ENCODE peak calls at places on chromosomes 4 and X, in four cellular contexts. H, Q, S and L are unnamed samples.
A peak's percentile ranks its signal among the peaks of the same experiment; 100 is the strongest.

GRCh38 chrX:71103110-71103983 is 3.2 kb downstream of the CXorf65 start:
- DNase-seq in H (no peak), Q (no peak), S (no peak), L (peak; percentile 76)

GRCh38 chrX:97401586-97402101 is 517.9 kb downstream of the RPA4 start:
- DNase-seq in H (no peak), Q (no peak), S (no peak), L (no peak)

GRCh38 chrX:67104982-67105757 is 438.7 kb upstream of the AR start:
- DNase-seq in H (no peak), Q (peak; percentile 81), S (no peak), L (no peak)

GRCh38 chr4:52983563-52984303 is 121.6 kb downstream of the RASL11B start:
- DNase-seq in H (no peak), Q (no peak), S (no peak), L (peak; percentile 19)

GRCh38 chr4:20356565-20356964 is 104.9 kb downstream of the SLIT2 start:
- DNase-seq in H (no peak), Q (no peak), S (no peak), L (no peak)

GRCh38 chr4:13701937-13702446 is 74.5 kb upstream of the BOD1L1 start:
- DNase-seq in H (no peak), Q (no peak), S (no peak), L (no peak)

GRCh38 chr4:19842471-19842870 is 409.2 kb upstream of the SLIT2 start:
- DNase-seq in H (no peak), Q (no peak), S (no peak), L (no peak)

GRCh38 chrX:15451913-15452312 is 41.2 kb downstream of the PIR start:
- DNase-seq in H (no peak), Q (peak; percentile 13), S (no peak), L (no peak)

GRCh38 chrX:26032141-26032917 is 105.8 kb upstream of the MAGEB18 start:
- DNase-seq in H (no peak), Q (no peak), S (no peak), L (no peak)

GRCh38 chrX:84340981-84341380 is 153.0 kb upstream of the RPS6KA6 start:
- DNase-seq in H (no peak), Q (no peak), S (no peak), L (no peak)

GRCh38 chr4:110586137-110586850 is 36.6 kb downstream of the PITX2 start:
- DNase-seq in H (no peak), Q (no peak), S (no peak), L (no peak)

GRCh38 chr4:142218726-142219125 is 582.3 kb downstream of the IL15 start:
- DNase-seq in H (no peak), Q (no peak), S (no peak), L (no peak)

GRCh38 chrX:129741880-129742758 is 3.3 kb downstream of the XPNPEP2 start:
- DNase-seq in H (no peak), Q (no peak), S (no peak), L (peak; percentile 47)

GRCh38 chrX:78455901-78456300 is 128.5 kb upstream of the CYSLTR1 start:
- DNase-seq in H (no peak), Q (no peak), S (no peak), L (no peak)

GRCh38 chrX:138886769-138887168 is 175.3 kb upstream of the FGF13 start:
- DNase-seq in H (no peak), Q (peak; percentile 22), S (no peak), L (no peak)

GRCh38 chr4:1376391-1376840 is 29.4 kb downstream of the UVSSA start:
- DNase-seq in H (no peak), Q (no peak), S (no peak), L (peak; percentile 12)

GRCh38 chr4:17336524-17336941 is 175.4 kb downstream of the QDPR start:
- DNase-seq in H (no peak), Q (no peak), S (no peak), L (no peak)

GRCh38 chrX:71458866-71459265 is 74.0 kb upstream of the OGT start:
- DNase-seq in H (no peak), Q (no peak), S (no peak), L (no peak)

GRCh38 chr4:181911420-181911819 is 331.8 kb upstream of the TENM3 start:
- DNase-seq in H (no peak), Q (no peak), S (no peak), L (no peak)

GRCh38 chr4:4569036-4569435 is 27.2 kb upstream of the STX18 start:
- DNase-seq in H (no peak), Q (no peak), S (no peak), L (no peak)

GRCh38 chr4:8330821-8331566 is 61.4 kb downstream of the HTRA3 start:
- DNase-seq in H (peak; percentile 30), Q (peak; percentile 81), S (no peak), L (peak; percentile 3)

GRCh38 chr4:19748470-19748869 is 503.2 kb upstream of the SLIT2 start:
- DNase-seq in H (no peak), Q (peak; percentile 42), S (no peak), L (no peak)

GRCh38 chr4:103046416-103047290 is 27.1 kb upstream of the SLC9B1 start:
- DNase-seq in H (no peak), Q (peak; percentile 26), S (no peak), L (peak; percentile 16)

GRCh38 chr4:90766837-90767236 is 639.6 kb downstream of the CCSER1 start:
- DNase-seq in H (no peak), Q (no peak), S (no peak), L (no peak)

GRCh38 chr4:74873545-74874295 is 59.2 kb upstream of the PARM1 start:
- DNase-seq in H (no peak), Q (no peak), S (no peak), L (no peak)

GRCh38 chrX:17580529-17581155 is 156.7 kb upstream of the SCML1 start:
- DNase-seq in H (no peak), Q (peak; percentile 38), S (no peak), L (no peak)

GRCh38 chr4:182533948-182534347 is 290.7 kb downstream of the TENM3 start:
- DNase-seq in H (no peak), Q (no peak), S (no peak), L (no peak)

GRCh38 chrX:65866762-65867161 is 173.1 kb downstream of the VSIG4 start:
- DNase-seq in H (no peak), Q (no peak), S (no peak), L (no peak)

GRCh38 chr4:86034616-86035015 is 325.2 kb downstream of the MAPK10 start:
- DNase-seq in H (no peak), Q (no peak), S (no peak), L (no peak)

GRCh38 chr4:55634417-55635128 is 1.5 kb downstream of the NMU start:
- DNase-seq in H (no peak), Q (no peak), S (no peak), L (no peak)

GRCh38 chr4:10078481-10079233 is 37.9 kb downstream of the WDR1 start:
- DNase-seq in H (no peak), Q (no peak), S (no peak), L (no peak)

GRCh38 chr4:22348410-22348809 is 167.5 kb downstream of the ADGRA3 start:
- DNase-seq in H (no peak), Q (no peak), S (no peak), L (no peak)

DNA sequence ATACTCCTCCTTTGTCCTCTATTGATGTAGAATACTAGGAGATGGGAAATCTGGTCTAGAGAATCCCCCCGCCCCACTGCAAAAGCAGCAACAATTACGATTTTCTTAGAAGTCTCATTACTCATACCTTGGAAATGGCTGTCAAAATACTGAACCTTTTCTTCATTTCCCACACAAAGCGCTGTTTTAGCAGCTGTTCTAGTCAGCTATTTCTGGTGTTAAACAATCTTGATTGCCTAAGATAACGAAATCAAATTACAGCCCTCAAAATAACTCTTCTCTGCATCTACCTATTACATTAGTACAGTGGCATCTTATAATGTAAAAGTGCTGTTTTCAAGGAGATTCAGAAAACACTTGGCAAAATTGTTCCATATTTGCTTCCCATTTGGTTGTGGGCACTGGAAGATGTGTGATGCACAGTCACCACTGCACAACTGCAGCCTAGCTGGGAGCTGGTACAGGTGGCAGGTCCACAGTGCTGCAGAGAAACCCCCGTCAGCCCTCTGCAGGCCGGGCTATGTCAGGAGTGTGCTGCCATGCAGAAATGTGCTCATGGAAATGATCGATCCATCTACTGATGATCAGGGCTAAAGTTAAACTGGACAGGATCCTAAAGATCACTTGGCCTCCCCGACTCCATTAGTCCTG is 50.4 kb downstream of the TBC1D9 start:
- DNase-seq in H (no peak), Q (no peak), S (no peak), L (peak; percentile 15)
- TF ChIP-seq CTCF in H (no peak), Q (no peak), S (no peak), L (no peak)

DNA sequence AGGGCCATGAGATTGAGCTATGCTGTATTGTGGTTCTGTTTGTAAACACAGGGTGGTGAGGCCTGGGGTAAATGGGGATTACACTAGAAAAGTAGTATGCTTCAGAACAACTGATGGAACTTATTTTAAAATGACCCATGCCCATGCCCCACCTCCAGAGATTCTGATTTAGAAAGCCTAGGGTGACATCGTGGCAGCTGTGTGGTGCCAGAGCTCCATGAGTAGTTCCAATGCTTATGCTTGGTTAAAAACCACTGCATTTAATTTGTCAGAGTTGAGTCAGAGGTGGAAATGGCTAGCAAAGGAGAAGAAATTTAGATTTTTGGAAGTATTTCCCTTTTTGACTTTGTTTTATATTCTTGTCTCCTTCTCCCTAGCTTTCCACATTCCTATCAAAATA is 63.4 kb upstream of the PDE5A start:
- DNase-seq in H (peak; percentile 2), Q (no peak), S (no peak), L (no peak)
- TF ChIP-seq CTCF in H (no peak), Q (no peak), S (no peak), L (no peak)

DNA sequence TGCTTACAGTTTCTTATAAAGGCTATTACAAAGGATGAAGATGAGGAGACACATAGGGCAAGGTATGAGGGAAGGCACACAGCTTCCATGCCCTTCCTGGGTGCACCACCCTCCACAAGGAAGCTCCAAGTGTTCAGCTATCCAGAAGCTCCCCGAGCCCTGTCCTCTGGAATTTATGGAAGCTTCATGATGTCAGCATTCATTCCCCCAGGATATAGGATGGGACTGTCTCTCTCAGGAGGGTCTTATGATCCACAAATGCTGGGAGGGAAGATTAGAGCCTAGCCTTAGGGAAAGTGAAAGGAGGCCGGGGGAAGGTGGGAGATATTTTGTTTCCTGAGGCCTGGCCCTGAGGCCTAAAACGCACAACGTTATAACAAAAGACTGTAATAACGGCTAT is 236.1 kb downstream of the ANK2 start:
- DNase-seq in H (no peak), Q (no peak), S (no peak), L (no peak)
- TF ChIP-seq CTCF in H (no peak), Q (no peak), S (no peak), L (no peak)

GRCh38 chr4:24991015-24991414 is 39.7 kb downstream of the LGI2 start:
- DNase-seq in H (no peak), Q (no peak), S (no peak), L (no peak)

GRCh38 chr4:24992968-24993367 is 37.8 kb downstream of the LGI2 start:
- DNase-seq in H (no peak), Q (no peak), S (no peak), L (no peak)

GRCh38 chr4:24984602-24985532 is 45.9 kb downstream of the LGI2 start:
- DNase-seq in H (no peak), Q (no peak), S (no peak), L (no peak)

GRCh38 chr4:24989327-24989726 is 41.4 kb downstream of the LGI2 start:
- DNase-seq in H (no peak), Q (no peak), S (no peak), L (no peak)

DNA sequence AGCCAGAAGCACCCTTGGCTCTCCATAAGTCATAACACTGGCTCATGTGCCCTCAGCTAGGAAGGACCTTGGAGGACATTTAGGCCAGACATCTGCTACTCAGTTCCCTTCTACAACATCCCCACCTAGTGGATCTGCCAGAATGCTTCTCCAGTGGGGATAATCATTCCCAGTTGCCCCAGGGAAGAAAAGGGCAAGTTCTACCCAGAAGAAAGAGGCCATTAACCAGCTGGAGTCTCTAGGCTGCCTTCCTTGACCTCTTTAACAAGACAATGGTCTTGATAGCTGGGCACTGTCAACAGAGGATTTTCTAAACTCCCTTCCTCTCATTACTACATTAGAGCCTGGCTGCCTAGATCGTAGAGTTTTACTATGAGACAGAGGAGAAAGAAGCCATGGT is 42.0 kb downstream of the LGI2 start:
- DNase-seq in H (no peak), Q (peak; percentile 23), S (no peak), L (no peak)
- TF ChIP-seq CTCF in H (peak; percentile 34), Q (peak; percentile 27), S (no peak), L (peak; percentile 30)